ENCODE peak calls at places on chromosomes 2 and 18, in nine cellular contexts. One of them, this sample, is unnamed.

GRCh38 chr18:9724797-9725196 is 16.7 kb downstream of the RAB31 start:
- DNase-seq in IMR-90: no peak
- DNase-seq in posterior cingulate gyrus: no peak
- DNase-seq in stomach: no peak
- DNase-seq in activated effector memory CD4-positive, alpha-beta T cell treated with anti-CD3 and anti-CD28 coated beads, Interleukin-2, amount 50 U/mL, for 16 hours: no peak
- DNase-seq in NCI-H1105 treated with DMSO at 0.1 percent for 48 hours: no peak
- DNase-seq in stimulated activated naive CD4-positive, alpha-beta T cell: no peak
- DNase-seq in NCI-H446: no peak
- DNase-seq in foreskin fibroblast: no peak
- DNase-seq in this sample: no peak

GRCh38 chr2:27891063-27891819 is 712 bp downstream of the BABAM2 start:
- DNase-seq in IMR-90: peak
- DNase-seq in posterior cingulate gyrus: no peak
- DNase-seq in stomach: peak
- DNase-seq in activated effector memory CD4-positive, alpha-beta T cell treated with anti-CD3 and anti-CD28 coated beads, Interleukin-2, amount 50 U/mL, for 16 hours: peak
- DNase-seq in NCI-H1105 treated with DMSO at 0.1 percent for 48 hours: no peak
- DNase-seq in stimulated activated naive CD4-positive, alpha-beta T cell: peak
- DNase-seq in NCI-H446: peak
- DNase-seq in foreskin fibroblast: peak
- DNase-seq in this sample: peak

GRCh38 chr2:71895320-71896161 is 252.1 kb downstream of the CYP26B1 start:
- DNase-seq in IMR-90: no peak
- DNase-seq in posterior cingulate gyrus: no peak
- DNase-seq in stomach: no peak
- DNase-seq in activated effector memory CD4-positive, alpha-beta T cell treated with anti-CD3 and anti-CD28 coated beads, Interleukin-2, amount 50 U/mL, for 16 hours: no peak
- DNase-seq in NCI-H1105 treated with DMSO at 0.1 percent for 48 hours: no peak
- DNase-seq in stimulated activated naive CD4-positive, alpha-beta T cell: no peak
- DNase-seq in NCI-H446: no peak
- DNase-seq in foreskin fibroblast: no peak
- DNase-seq in this sample: no peak

GRCh38 chr18:71682591-71682990 is 861.6 kb downstream of the CBLN2 start:
- DNase-seq in IMR-90: no peak
- DNase-seq in posterior cingulate gyrus: no peak
- DNase-seq in stomach: no peak
- DNase-seq in activated effector memory CD4-positive, alpha-beta T cell treated with anti-CD3 and anti-CD28 coated beads, Interleukin-2, amount 50 U/mL, for 16 hours: no peak
- DNase-seq in NCI-H1105 treated with DMSO at 0.1 percent for 48 hours: no peak
- DNase-seq in stimulated activated naive CD4-positive, alpha-beta T cell: no peak
- DNase-seq in NCI-H446: no peak
- DNase-seq in foreskin fibroblast: no peak
- DNase-seq in this sample: no peak

GRCh38 chr2:23381498-23381897 is 3.5 kb upstream of the KLHL29 start:
- DNase-seq in IMR-90: no peak
- DNase-seq in posterior cingulate gyrus: no peak
- DNase-seq in stomach: no peak
- DNase-seq in activated effector memory CD4-positive, alpha-beta T cell treated with anti-CD3 and anti-CD28 coated beads, Interleukin-2, amount 50 U/mL, for 16 hours: no peak
- DNase-seq in NCI-H1105 treated with DMSO at 0.1 percent for 48 hours: no peak
- DNase-seq in stimulated activated naive CD4-positive, alpha-beta T cell: no peak
- DNase-seq in NCI-H446: no peak
- DNase-seq in foreskin fibroblast: no peak
- DNase-seq in this sample: no peak

GRCh38 chr2:15174567-15174966 is 386.6 kb downstream of the NBAS start:
- DNase-seq in IMR-90: no peak
- DNase-seq in posterior cingulate gyrus: no peak
- DNase-seq in stomach: no peak
- DNase-seq in activated effector memory CD4-positive, alpha-beta T cell treated with anti-CD3 and anti-CD28 coated beads, Interleukin-2, amount 50 U/mL, for 16 hours: no peak
- DNase-seq in NCI-H1105 treated with DMSO at 0.1 percent for 48 hours: no peak
- DNase-seq in stimulated activated naive CD4-positive, alpha-beta T cell: no peak
- DNase-seq in NCI-H446: no peak
- DNase-seq in foreskin fibroblast: no peak
- DNase-seq in this sample: no peak

GRCh38 chr2:236499691-236500573 is 69.7 kb upstream of the ACKR3 start:
- DNase-seq in IMR-90: no peak
- DNase-seq in posterior cingulate gyrus: no peak
- DNase-seq in stomach: no peak
- DNase-seq in activated effector memory CD4-positive, alpha-beta T cell treated with anti-CD3 and anti-CD28 coated beads, Interleukin-2, amount 50 U/mL, for 16 hours: no peak
- DNase-seq in NCI-H1105 treated with DMSO at 0.1 percent for 48 hours: no peak
- DNase-seq in stimulated activated naive CD4-positive, alpha-beta T cell: no peak
- DNase-seq in NCI-H446: no peak
- DNase-seq in foreskin fibroblast: no peak
- DNase-seq in this sample: no peak

GRCh38 chr2:101002562-101003277 is 631 bp downstream of the RPL31 start:
- DNase-seq in IMR-90: no peak
- DNase-seq in posterior cingulate gyrus: no peak
- DNase-seq in stomach: no peak
- DNase-seq in activated effector memory CD4-positive, alpha-beta T cell treated with anti-CD3 and anti-CD28 coated beads, Interleukin-2, amount 50 U/mL, for 16 hours: no peak
- DNase-seq in NCI-H1105 treated with DMSO at 0.1 percent for 48 hours: no peak
- DNase-seq in stimulated activated naive CD4-positive, alpha-beta T cell: no peak
- DNase-seq in NCI-H446: no peak
- DNase-seq in foreskin fibroblast: no peak
- DNase-seq in this sample: no peak

GRCh38 chr2:121902616-121903015 is 147.2 kb downstream of the TSN start:
- DNase-seq in IMR-90: no peak
- DNase-seq in posterior cingulate gyrus: no peak
- DNase-seq in stomach: no peak
- DNase-seq in activated effector memory CD4-positive, alpha-beta T cell treated with anti-CD3 and anti-CD28 coated beads, Interleukin-2, amount 50 U/mL, for 16 hours: no peak
- DNase-seq in NCI-H1105 treated with DMSO at 0.1 percent for 48 hours: no peak
- DNase-seq in stimulated activated naive CD4-positive, alpha-beta T cell: no peak
- DNase-seq in NCI-H446: no peak
- DNase-seq in foreskin fibroblast: no peak
- DNase-seq in this sample: no peak

GRCh38 chr2:37343537-37344434 is 644 bp upstream of the QPCT start:
- DNase-seq in IMR-90: peak
- DNase-seq in posterior cingulate gyrus: no peak
- DNase-seq in stomach: no peak
- DNase-seq in activated effector memory CD4-positive, alpha-beta T cell treated with anti-CD3 and anti-CD28 coated beads, Interleukin-2, amount 50 U/mL, for 16 hours: no peak
- DNase-seq in NCI-H1105 treated with DMSO at 0.1 percent for 48 hours: no peak
- DNase-seq in stimulated activated naive CD4-positive, alpha-beta T cell: no peak
- DNase-seq in NCI-H446: no peak
- DNase-seq in foreskin fibroblast: no peak
- DNase-seq in this sample: no peak